ENCODE peak calls at places on chromosomes 13 and 19, in seven cellular contexts. One of them, this sample, is unnamed. For H3K4me1 and H3K9me2, the result is how much of the 10 kb centered on the place peaks cover.

GRCh38 chr13:24147570-24147963 is 13.0 kb upstream of the SPATA13 start:
- DNase-seq in MM.1S: no peak
- DNase-seq in PC-3: no peak
- DNase-seq in HCT116: no peak
- DNase-seq in hepatocyte: peak
- DNase-seq in GM23248: no peak
- DNase-seq in GM23338: no peak
- DNase-seq in this sample: no peak

GRCh38 chr19:41195675-41196497 is 2.9 kb downstream of the CYP2S1 start:
- DNase-seq in GM23338: no peak
- DNase-seq in hepatocyte: no peak
- DNase-seq in HCT116: no peak
- DNase-seq in MM.1S: no peak
- DNase-seq in PC-3: no peak
- DNase-seq in GM23248: peak
- DNase-seq in this sample: no peak

GRCh38 chr19:6737873-6738725 is 719 bp upstream of the GPR108 start:
- DNase-seq in MM.1S: peak
- DNase-seq in GM23248: peak
- DNase-seq in hepatocyte: peak
- DNase-seq in GM23338: peak
- DNase-seq in PC-3: peak
- DNase-seq in HCT116: no peak
- DNase-seq in this sample: peak

GRCh38 chr19:12603714-12604113 is 6.9 kb downstream of the ZNF490 start:
- DNase-seq in HCT116: no peak
- DNase-seq in PC-3: no peak
- DNase-seq in GM23248: no peak
- DNase-seq in MM.1S: peak
- DNase-seq in GM23338: no peak
- DNase-seq in hepatocyte: no peak
- DNase-seq in this sample: no peak

GRCh38 chr13:77865588-77865987 is 53.0 kb downstream of the EDNRB start:
- DNase-seq in MM.1S: no peak
- DNase-seq in PC-3: no peak
- DNase-seq in GM23248: no peak
- DNase-seq in HCT116: no peak
- DNase-seq in hepatocyte: peak
- DNase-seq in GM23338: no peak
- DNase-seq in this sample: no peak

GRCh38 chr13:41459754-41460111 is 2.4 kb downstream of the RGCC start:
- DNase-seq in hepatocyte: no peak
- DNase-seq in GM23248: peak
- DNase-seq in HCT116: no peak
- DNase-seq in PC-3: no peak
- DNase-seq in GM23338: no peak
- DNase-seq in MM.1S: no peak
- DNase-seq in this sample: no peak

GRCh38 chr19:15418112-15418587 is 638 bp downstream of the AKAP8L start:
- DNase-seq in PC-3: peak
- DNase-seq in MM.1S: no peak
- DNase-seq in hepatocyte: peak
- DNase-seq in HCT116: no peak
- DNase-seq in GM23248: peak
- DNase-seq in GM23338: no peak
- DNase-seq in this sample: no peak

GRCh38 chr19:3162418-3163229 is 15.9 kb upstream of the S1PR4 start:
- DNase-seq in MM.1S: no peak
- DNase-seq in HCT116: no peak
- DNase-seq in PC-3: peak
- DNase-seq in hepatocyte: no peak
- DNase-seq in GM23338: peak
- DNase-seq in GM23248: peak
- DNase-seq in this sample: no peak

GRCh38 chr19:16444273-16444597 is 27.5 kb downstream of the EPS15L1 start:
- DNase-seq in HCT116: no peak
- DNase-seq in GM23338: no peak
- DNase-seq in hepatocyte: no peak
- DNase-seq in PC-3: no peak
- DNase-seq in GM23248: no peak
- DNase-seq in MM.1S: no peak
- DNase-seq in this sample: no peak
- H3K4me1 ChIP-seq in HCT116: under half
- H3K4me1 ChIP-seq in GM23338: under half
- H3K4me1 ChIP-seq in hepatocyte: under half
- H3K4me1 ChIP-seq in PC-3: under half
- H3K4me1 ChIP-seq in GM23248: under half
- H3K4me1 ChIP-seq in MM.1S: half or more
- H3K4me1 ChIP-seq in this sample: under half

DNA sequence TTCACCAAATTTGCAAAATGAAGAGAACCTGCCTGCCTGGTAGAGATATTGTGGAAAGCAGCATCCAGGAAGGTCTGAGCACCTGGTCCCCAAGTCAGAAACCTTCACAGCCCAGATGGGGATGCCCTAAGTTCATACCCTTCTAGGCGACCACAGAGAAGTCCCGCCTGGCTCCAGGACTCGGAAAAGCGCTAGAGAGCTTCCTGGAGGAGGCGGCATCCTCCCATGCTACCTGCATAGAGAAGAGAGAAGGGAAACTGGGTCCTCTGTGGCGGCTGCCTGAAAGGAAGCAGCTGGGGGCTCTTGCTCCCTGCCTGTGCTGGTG is 22.2 kb upstream of the ZNF30 start:
- DNase-seq in PC-3: no peak
- DNase-seq in MM.1S: no peak
- DNase-seq in hepatocyte: no peak
- DNase-seq in HCT116: no peak
- DNase-seq in GM23248: no peak
- DNase-seq in GM23338: peak
- DNase-seq in this sample: no peak
- TF ChIP-seq EZH2 in PC-3: no peak
- TF ChIP-seq EZH2 in MM.1S: no peak
- TF ChIP-seq EZH2 in hepatocyte: no peak
- TF ChIP-seq EZH2 in HCT116: no peak
- TF ChIP-seq EZH2 in GM23248: no peak
- TF ChIP-seq EZH2 in GM23338: no peak
- TF ChIP-seq EZH2 in this sample: no peak

DNA sequence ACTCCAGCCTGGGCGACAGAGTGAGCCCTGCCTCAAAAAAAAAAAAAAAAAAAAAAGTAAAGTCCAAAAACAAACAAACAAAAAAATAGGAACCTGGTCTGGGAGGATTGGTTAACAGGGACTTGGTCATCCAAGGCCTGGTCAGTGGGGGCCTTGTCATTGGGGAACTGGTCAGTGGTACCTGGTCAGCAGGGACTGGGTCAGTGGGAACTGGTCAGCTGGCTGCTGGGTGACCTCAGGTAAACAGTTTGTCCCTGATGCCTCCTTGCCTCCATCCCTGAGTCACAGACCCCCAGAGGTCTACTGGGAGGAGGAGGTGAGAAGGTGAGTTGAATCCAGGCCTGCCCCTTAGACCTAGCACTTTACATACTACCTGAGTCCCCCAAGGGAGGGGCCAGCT is 5.7 kb upstream of the ZNF14 start:
- DNase-seq in HCT116: no peak
- DNase-seq in MM.1S: no peak
- DNase-seq in GM23248: no peak
- DNase-seq in hepatocyte: no peak
- DNase-seq in GM23338: no peak
- DNase-seq in PC-3: no peak
- DNase-seq in this sample: no peak
- H3K9me2 ChIP-seq in HCT116: under half
- H3K9me2 ChIP-seq in MM.1S: under half
- H3K9me2 ChIP-seq in GM23248: under half
- H3K9me2 ChIP-seq in hepatocyte: under half
- H3K9me2 ChIP-seq in GM23338: under half
- H3K9me2 ChIP-seq in PC-3: under half
- H3K9me2 ChIP-seq in this sample: under half

GRCh38 chr19:18697680-18698079 is 14.2 kb downstream of the CRTC1 start:
- DNase-seq in HCT116: no peak
- DNase-seq in GM23338: no peak
- DNase-seq in hepatocyte: no peak
- DNase-seq in PC-3: peak
- DNase-seq in MM.1S: no peak
- DNase-seq in GM23248: no peak
- DNase-seq in this sample: no peak

GRCh38 chr19:18700501-18701249 is 17.2 kb downstream of the CRTC1 start:
- DNase-seq in GM23338: peak
- DNase-seq in PC-3: peak
- DNase-seq in GM23248: peak
- DNase-seq in HCT116: no peak
- DNase-seq in MM.1S: peak
- DNase-seq in hepatocyte: peak
- DNase-seq in this sample: no peak

GRCh38 chr19:18698321-18699167 is 15.1 kb downstream of the CRTC1 start:
- DNase-seq in PC-3: peak
- DNase-seq in GM23338: no peak
- DNase-seq in MM.1S: no peak
- DNase-seq in HCT116: no peak
- DNase-seq in GM23248: no peak
- DNase-seq in hepatocyte: no peak
- DNase-seq in this sample: no peak

GRCh38 chr19:18699403-18700054 is 16.0 kb downstream of the CRTC1 start:
- DNase-seq in MM.1S: no peak
- DNase-seq in GM23248: no peak
- DNase-seq in HCT116: no peak
- DNase-seq in GM23338: no peak
- DNase-seq in hepatocyte: no peak
- DNase-seq in PC-3: peak
- DNase-seq in this sample: no peak

GRCh38 chr19:18696023-18696422 is 12.5 kb downstream of the CRTC1 start:
- DNase-seq in GM23338: no peak
- DNase-seq in HCT116: no peak
- DNase-seq in MM.1S: no peak
- DNase-seq in GM23248: no peak
- DNase-seq in hepatocyte: no peak
- DNase-seq in PC-3: no peak
- DNase-seq in this sample: no peak
- H3K4me1 ChIP-seq in GM23338: under half
- H3K4me1 ChIP-seq in HCT116: under half
- H3K4me1 ChIP-seq in MM.1S: under half
- H3K4me1 ChIP-seq in GM23248: under half
- H3K4me1 ChIP-seq in hepatocyte: under half
- H3K4me1 ChIP-seq in PC-3: under half
- H3K4me1 ChIP-seq in this sample: under half

GRCh38 chr19:34577531-34578101 is 96.1 kb downstream of the WTIP start:
- DNase-seq in GM23338: peak
- DNase-seq in GM23248: peak
- DNase-seq in hepatocyte: no peak
- DNase-seq in PC-3: no peak
- DNase-seq in HCT116: no peak
- DNase-seq in MM.1S: no peak
- DNase-seq in this sample: no peak
- TF ChIP-seq EZH2 in GM23338: no peak
- TF ChIP-seq EZH2 in GM23248: no peak
- TF ChIP-seq EZH2 in hepatocyte: no peak
- TF ChIP-seq EZH2 in PC-3: no peak
- TF ChIP-seq EZH2 in HCT116: no peak
- TF ChIP-seq EZH2 in MM.1S: no peak
- TF ChIP-seq EZH2 in this sample: no peak

DNA sequence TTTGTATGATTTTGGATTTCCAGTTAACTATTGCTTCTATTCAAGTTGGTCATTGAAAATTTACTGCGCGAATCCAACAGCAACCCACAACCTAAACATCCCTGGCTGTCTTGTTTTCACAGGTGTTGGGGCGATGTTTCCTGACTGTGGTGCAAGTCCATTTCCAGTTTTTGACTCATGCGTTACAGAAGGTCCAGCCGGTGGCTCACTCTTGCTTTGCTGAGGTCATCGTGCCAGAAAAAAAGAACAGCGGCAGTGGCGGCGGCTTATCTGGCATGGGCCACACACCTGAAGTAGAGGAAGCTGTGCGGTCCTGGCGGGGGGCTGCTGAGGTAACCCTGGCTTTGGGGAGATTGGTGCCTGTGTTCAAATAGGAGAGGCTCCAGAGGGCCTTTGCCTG is 45.2 kb upstream of the GPI start:
- DNase-seq in MM.1S: no peak
- DNase-seq in GM23338: no peak
- DNase-seq in hepatocyte: no peak
- DNase-seq in GM23248: no peak
- DNase-seq in PC-3: no peak
- DNase-seq in HCT116: no peak
- DNase-seq in this sample: peak
- H3K9me2 ChIP-seq in MM.1S: under half
- H3K9me2 ChIP-seq in GM23338: under half
- H3K9me2 ChIP-seq in hepatocyte: under half
- H3K9me2 ChIP-seq in GM23248: under half
- H3K9me2 ChIP-seq in PC-3: under half
- H3K9me2 ChIP-seq in HCT116: under half
- H3K9me2 ChIP-seq in this sample: under half

DNA sequence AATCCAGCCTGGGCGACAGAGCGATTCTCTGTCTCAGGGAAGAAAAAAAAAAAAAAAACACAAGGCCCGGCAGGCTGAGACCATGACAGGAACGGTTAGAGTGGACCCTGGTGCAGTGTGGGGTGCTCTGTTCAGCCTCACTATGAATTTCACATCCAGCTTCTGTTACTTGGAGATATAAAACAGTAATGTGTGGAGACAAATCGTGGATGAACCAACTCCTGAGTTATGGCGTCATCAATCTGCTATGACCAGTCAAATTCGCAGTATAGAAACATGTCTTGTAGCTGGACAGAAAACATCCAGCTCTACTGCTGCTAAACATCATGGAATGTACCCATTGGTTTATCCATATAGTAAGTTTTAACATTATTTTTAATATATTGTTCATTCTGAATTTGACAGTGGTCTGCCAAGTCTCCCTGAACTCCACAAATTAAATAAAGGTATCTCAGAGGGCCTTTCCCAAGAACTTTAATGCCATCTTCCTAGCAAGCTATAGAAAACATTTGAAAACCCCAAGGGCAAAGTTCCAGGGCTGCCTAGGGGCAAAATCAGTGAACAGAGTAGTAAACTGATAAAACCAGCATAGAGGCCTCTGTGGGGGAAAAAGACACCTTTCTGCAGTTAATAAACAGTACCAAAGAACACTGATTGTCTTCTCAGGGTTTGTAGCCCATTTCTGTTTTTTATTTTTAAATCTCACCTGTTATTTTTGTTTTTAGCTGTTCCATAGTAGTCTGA is 75.8 kb downstream of the LRCH1 start:
- DNase-seq in MM.1S: no peak
- DNase-seq in hepatocyte: no peak
- DNase-seq in PC-3: no peak
- DNase-seq in HCT116: no peak
- DNase-seq in GM23248: no peak
- DNase-seq in GM23338: no peak
- DNase-seq in this sample: no peak
- H3K4me1 ChIP-seq in MM.1S: under half
- H3K4me1 ChIP-seq in hepatocyte: under half
- H3K4me1 ChIP-seq in PC-3: under half
- H3K4me1 ChIP-seq in HCT116: under half
- H3K4me1 ChIP-seq in GM23248: under half
- H3K4me1 ChIP-seq in GM23338: under half
- H3K4me1 ChIP-seq in this sample: under half

This sample was measured in PC-9.